ENCODE peak calls at places on chromosomes 12 and 14, in four cellular contexts. X is aorta, I is cardiac fibroblast, Q is GM12865. P is an unnamed sample.

GRCh38 chr12:95989504-95990123 is 6.5 kb downstream of the HAL start:
- DNase-seq in X (no peak), I (no peak), Q (no peak), P (no peak)

GRCh38 chr12:47711448-47711847 is 5.6 kb upstream of the RPAP3 start:
- DNase-seq in Q (no peak), X (no peak), I (no peak), P (no peak)

GRCh38 chr14:104665663-104666522 is 23.5 kb upstream of the INF2 start:
- DNase-seq in X (no peak), Q (no peak), I (no peak), P (peak)

GRCh38 chr14:33897878-33898535 is 52.9 kb downstream of the EGLN3 start:
- DNase-seq in X (no peak), I (no peak), Q (no peak), P (no peak)

GRCh38 chr12:6953417-6954315 is 2.5 kb downstream of the PTPN6 start:
- DNase-seq in X (peak), I (peak), Q (peak), P (peak)

GRCh38 chr14:69963966-69964365 is 84.8 kb downstream of the SMOC1 start:
- DNase-seq in Q (no peak), I (no peak), X (no peak), P (no peak)

GRCh38 chr14:64391113-64391725 is 3.1 kb downstream of the MTHFD1 start:
- DNase-seq in Q (no peak), I (no peak), X (no peak), P (no peak)

GRCh38 chr14:22052795-22053194 is 379.2 kb upstream of the OR4E1 start:
- DNase-seq in Q (no peak), X (no peak), I (no peak), P (no peak)

GRCh38 chr12:44654641-44655625 is 221.2 kb downstream of the NELL2 start:
- DNase-seq in Q (no peak), X (no peak), I (no peak), P (no peak)

GRCh38 chr12:22858849-22859569 is 234.0 kb downstream of the ETNK1 start:
- DNase-seq in I (peak), X (no peak), Q (peak), P (peak)

GRCh38 chr12:71128191-71128590 is 29.6 kb downstream of the TSPAN8 start:
- DNase-seq in X (no peak), I (peak), Q (no peak), P (peak)

GRCh38 chr12:53174881-53175491 is 5.5 kb upstream of the ZNF740 start:
- DNase-seq in X (no peak), I (peak), Q (no peak), P (no peak)

GRCh38 chr12:21144309-21144708 is 13.3 kb downstream of the SLCO1B1 start:
- DNase-seq in Q (no peak), X (no peak), I (no peak), P (no peak)

GRCh38 chr12:118064608-118065007 is 3.6 kb upstream of the WSB2 start:
- DNase-seq in X (no peak), Q (peak), I (no peak), P (no peak)

GRCh38 chr12:105205322-105206048 is 30.5 kb downstream of the APPL2 start:
- DNase-seq in I (no peak), X (no peak), Q (no peak), P (no peak)

GRCh38 chr12:57416039-57416996 is 14.5 kb downstream of the R3HDM2 start:
- DNase-seq in Q (no peak), X (no peak), I (no peak), P (peak)

GRCh38 chr14:91170504-91171121 is 56.7 kb downstream of the DGLUCY start:
- DNase-seq in X (no peak), Q (no peak), I (peak), P (peak)

GRCh38 chr14:65933400-65934068 is 521.0 kb downstream of the FUT8 start:
- DNase-seq in Q (no peak), I (peak), X (no peak), P (no peak)

GRCh38 chr12:70365398-70365647 is 767 bp upstream of the KCNMB4 start:
- DNase-seq in Q (no peak), I (peak), X (no peak), P (no peak)

GRCh38 chr14:29821665-29822429 is 105.8 kb downstream of the PRKD1 start:
- DNase-seq in I (no peak), X (no peak), Q (no peak), P (no peak)

GRCh38 chr12:89098390-89099102 is 253.8 kb downstream of the DUSP6 start:
- DNase-seq in X (no peak), I (peak), Q (peak), P (peak)